ENCODE peak calls at places on chromosomes 5 and 9, in seven cellular contexts. U is mammary epithelial cell, B is psoas muscle, H is heart left ventricle, Z is AG04450, S is body of pancreas, I is NB4. C is an unnamed sample.

GRCh38 chr5:14946813-14947640 is 75.4 kb upstream of the ANKH start:
- DNase-seq in U (peak), H (no peak), I (peak), Z (no peak), S (peak), B (no peak), C (no peak)

GRCh38 chr5:14745753-14746152 is 81.2 kb downstream of the OTULIN start:
- DNase-seq in Z (no peak), U (no peak), B (no peak), I (no peak), S (no peak), H (no peak), C (no peak)

GRCh38 chr9:27189426-27189825 is 80.4 kb downstream of the TEK start:
- DNase-seq in I (no peak), Z (no peak), U (no peak), H (no peak), S (no peak), B (no peak), C (no peak)

GRCh38 chr5:87390576-87391199 is 22.0 kb downstream of the CCNH start:
- DNase-seq in S (no peak), B (no peak), Z (no peak), H (no peak), I (no peak), U (no peak), C (no peak)

GRCh38 chr5:135487839-135488514 is 35.8 kb upstream of the TIFAB start:
- DNase-seq in I (no peak), U (no peak), S (no peak), H (no peak), Z (no peak), B (no peak), C (peak)

GRCh38 chr5:20446121-20446520 is 458.1 kb upstream of the CDH18 start:
- DNase-seq in U (no peak), Z (no peak), I (no peak), B (no peak), S (no peak), H (no peak), C (no peak)

GRCh38 chr5:60945760-60946253 is 802 bp downstream of the NDUFAF2 start:
- DNase-seq in U (peak), S (peak), I (peak), Z (peak), H (peak), B (no peak), C (no peak)

GRCh38 chr5:19902316-19902934 is 85.6 kb downstream of the CDH18 start:
- DNase-seq in I (no peak), H (no peak), Z (no peak), B (no peak), S (peak), U (peak), C (no peak)

GRCh38 chr9:132237481-132237880 is 75.6 kb downstream of the NTNG2 start:
- DNase-seq in Z (no peak), I (no peak), S (no peak), B (no peak), H (peak), U (no peak), C (no peak)

GRCh38 chr5:142888469-142889085 is 118.4 kb downstream of the ARHGAP26 start:
- DNase-seq in B (no peak), S (peak), Z (no peak), U (no peak), H (no peak), I (peak), C (peak)

GRCh38 chr5:143946821-143947220 is 134.9 kb downstream of the HMHB1 start:
- DNase-seq in S (no peak), I (no peak), H (no peak), B (no peak), Z (no peak), U (no peak), C (no peak)

GRCh38 chr5:43279548-43280274 is 33.5 kb downstream of the HMGCS1 start:
- DNase-seq in Z (no peak), S (no peak), I (no peak), U (no peak), H (no peak), B (no peak), C (no peak)
- H3K4me3 ChIP-seq in Z (no peak), S (no peak), I (no peak), U (no peak), H (no peak), B (no peak), C (no peak)

GRCh38 chr5:56056875-56057274 is 62.1 kb upstream of the IL6ST start:
- DNase-seq in I (no peak), U (no peak), H (no peak), Z (no peak), S (no peak), B (no peak), C (no peak)
- H3K4me3 ChIP-seq in I (no peak), U (no peak), H (no peak), Z (no peak), S (no peak), B (no peak), C (no peak)

GRCh38 chr9:21994526-21994995 is at the start of gene CDKN2B-AS1:
- DNase-seq in B (peak), S (no peak), Z (no peak), U (peak), H (no peak), I (no peak), C (peak)

GRCh38 chr9:21991039-21991959 is 2.9 kb downstream of the CDKN2A start:
- DNase-seq in B (no peak), S (no peak), Z (no peak), H (no peak), U (no peak), I (no peak), C (no peak)

GRCh38 chr9:21994996-21995651 is 533 bp downstream of the CDKN2B-AS1 start:
- DNase-seq in Z (no peak), S (peak), B (peak), I (no peak), H (peak), U (peak), C (peak)

GRCh38 chr9:21993893-21994525 is at the start of gene CDKN2A:
- DNase-seq in H (no peak), I (no peak), B (no peak), U (peak), S (no peak), Z (no peak), C (peak)

DNA sequence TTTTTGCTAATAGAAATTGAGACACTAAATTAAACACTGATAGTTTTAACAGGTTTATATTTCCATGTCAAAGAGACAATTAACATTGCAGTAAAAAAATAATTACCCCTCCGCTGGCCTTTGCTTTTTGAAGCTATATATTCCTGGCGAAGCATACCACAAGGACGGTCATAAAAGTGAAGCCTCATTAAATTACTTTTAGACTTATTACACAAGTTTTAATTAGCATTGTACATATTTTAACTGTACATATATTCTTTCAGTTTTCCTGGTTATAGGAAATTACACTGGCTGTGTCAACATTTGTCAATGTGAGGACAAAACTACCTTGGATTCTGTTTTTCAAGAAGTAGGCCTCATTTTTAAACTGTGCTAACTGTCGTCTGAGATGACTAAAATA is 1.2 kb downstream of the CDKN2A start:
- DNase-seq in S (no peak), H (no peak), U (no peak), I (no peak), B (no peak), Z (no peak), C (no peak)
- H3K4me3 ChIP-seq in S (no peak), H (no peak), U (peak), I (no peak), B (no peak), Z (peak), C (peak)

GRCh38 chr5:1138445-1139207 is 26.8 kb upstream of the SLC12A7 start:
- DNase-seq in I (no peak), H (peak), B (no peak), Z (no peak), U (no peak), S (no peak), C (no peak)

GRCh38 chr5:1135696-1136525 is 24.0 kb upstream of the SLC12A7 start:
- DNase-seq in U (no peak), S (no peak), I (no peak), B (no peak), H (no peak), Z (no peak), C (no peak)

GRCh38 chr5:1136814-1137213 is 25.0 kb upstream of the SLC12A7 start:
- DNase-seq in Z (no peak), H (no peak), I (no peak), S (no peak), U (no peak), B (no peak), C (no peak)

GRCh38 chr5:1139366-1139765 is 27.5 kb upstream of the SLC12A7 start:
- DNase-seq in S (no peak), U (no peak), H (no peak), I (no peak), Z (no peak), B (no peak), C (no peak)

GRCh38 chr5:1137567-1138444 is 25.9 kb upstream of the SLC12A7 start:
- DNase-seq in I (no peak), B (no peak), S (no peak), U (no peak), Z (no peak), H (peak), C (no peak)
- H3K4me3 ChIP-seq in I (no peak), B (no peak), S (no peak), U (no peak), Z (no peak), H (no peak), C (no peak)

DNA sequence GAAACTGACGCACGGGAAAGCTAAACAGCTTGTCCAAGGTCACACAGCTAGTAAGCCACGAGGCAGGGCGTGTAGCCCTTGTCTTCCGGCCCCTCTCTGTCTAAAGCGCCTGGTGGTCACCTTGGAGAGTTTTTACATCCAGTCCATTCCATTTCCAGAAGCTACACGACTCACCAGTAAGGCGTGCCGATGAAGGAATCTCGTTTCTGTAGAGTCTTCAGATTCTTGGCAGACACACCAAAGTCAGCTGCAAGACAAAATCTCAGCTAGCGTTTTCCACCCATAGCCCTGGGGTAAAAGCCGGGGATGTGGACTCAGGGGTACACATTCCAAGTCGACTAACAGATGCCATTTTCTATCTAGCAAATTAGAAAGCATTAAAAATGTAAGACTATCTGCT is 80.4 kb downstream of the STK10 start:
- DNase-seq in I (no peak), B (no peak), Z (peak), S (no peak), H (no peak), U (peak), C (no peak)
- H3K4me3 ChIP-seq in I (no peak), B (no peak), Z (no peak), S (no peak), H (no peak), U (no peak), C (no peak)

C was measured in WERI-Rb-1.